ENCODE peak calls at places on chromosomes 12 and 14, in four cellular contexts. M is transverse colon, Q is Peyer's patch, E is sigmoid colon. B is an unnamed sample.

GRCh38 chr12:98369601-98370000 is 145.8 kb upstream of the TMPO start:
- DNase-seq in M (no peak), E (no peak), Q (no peak), B (no peak)

GRCh38 chr14:52110441-52111086 is 41.7 kb upstream of the NID2 start:
- DNase-seq in E (no peak), Q (no peak), M (no peak), B (no peak)

GRCh38 chr14:47929334-47929733 is 253.9 kb upstream of the MDGA2 start:
- DNase-seq in E (no peak), M (no peak), Q (no peak), B (no peak)

GRCh38 chr14:79356040-79356439 is 855.3 kb downstream of the DIO2 start:
- DNase-seq in E (no peak), Q (no peak), M (no peak), B (no peak)

GRCh38 chr12:19695244-19696098 is 256.2 kb downstream of the AEBP2 start:
- DNase-seq in M (no peak), Q (no peak), E (no peak), B (no peak)

GRCh38 chr14:26820578-26820977 is 222.7 kb upstream of the NOVA1 start:
- DNase-seq in Q (no peak), M (no peak), E (no peak), B (no peak)

GRCh38 chr12:124387510-124387855 is 92.6 kb downstream of the RFLNA start:
- DNase-seq in E (no peak), M (no peak), Q (no peak), B (peak; percentile 72)

GRCh38 chr14:65549429-65549828 is 136.9 kb downstream of the FUT8 start:
- DNase-seq in M (no peak), Q (no peak), E (no peak), B (no peak)

GRCh38 chr14:43706901-43707300 is 800.2 kb downstream of the FSCB start:
- DNase-seq in M (no peak), E (no peak), Q (no peak), B (no peak)

GRCh38 chr12:2092890-2093289 is 40.1 kb downstream of the CACNA1C start:
- DNase-seq in M (no peak), Q (no peak), E (no peak), B (no peak)

GRCh38 chr12:43893670-43894069 is 57.8 kb downstream of the TMEM117 start:
- DNase-seq in E (no peak), Q (no peak), M (no peak), B (no peak)

GRCh38 chr12:122203968-122204828 is 689 bp downstream of the B3GNT4 start:
- DNase-seq in M (no peak), Q (peak; percentile 49), E (no peak), B (no peak)

GRCh38 chr12:96981053-96981452 is 74.0 kb downstream of the NEDD1 start:
- DNase-seq in M (no peak), E (no peak), Q (no peak), B (no peak)

GRCh38 chr14:85528882-85529585 is 910 bp upstream of the FLRT2 start:
- DNase-seq in E (no peak), Q (no peak), M (no peak), B (no peak)

GRCh38 chr12:124369055-124369900 is 74.4 kb downstream of the RFLNA start:
- DNase-seq in E (peak; percentile 97), Q (peak; percentile 87), M (peak; percentile 86), B (peak; percentile 95)

GRCh38 chr14:49497267-49497666 is 88.9 kb downstream of the RPS29 start:
- DNase-seq in M (no peak), E (no peak), Q (no peak), B (no peak)

GRCh38 chr12:94725375-94726168 is 75.2 kb upstream of the TMCC3 start:
- DNase-seq in M (peak; percentile 23), E (no peak), Q (peak; percentile 58), B (no peak)

GRCh38 chr12:43131304-43131703 is 420.7 kb downstream of the ADAMTS20 start:
- DNase-seq in Q (no peak), E (no peak), M (no peak), B (no peak)

GRCh38 chr12:95147836-95148235 is 69.4 kb downstream of the FGD6 start:
- DNase-seq in E (no peak), M (no peak), Q (no peak), B (no peak)

GRCh38 chr14:92022036-92022435 is 17.8 kb downstream of the TRIP11 start:
- DNase-seq in M (no peak), Q (no peak), E (no peak), B (no peak)

GRCh38 chr12:76546889-76547288 is 12.7 kb downstream of the OSBPL8 start:
- DNase-seq in Q (no peak), M (no peak), E (no peak), B (no peak)

GRCh38 chr12:124655317-124656213 is 88.2 kb upstream of the NCOR2 start:
- DNase-seq in E (peak; percentile 91), M (peak; percentile 59), Q (peak; percentile 57), B (no peak)

GRCh38 chr12:101773560-101774206 is 34.4 kb upstream of the SYCP3 start:
- DNase-seq in E (peak; percentile 73), M (peak; percentile 69), Q (peak; percentile 81), B (no peak)

GRCh38 chr12:53973093-53974042 is at the start of gene HOXC11:
- DNase-seq in M (no peak), Q (no peak), E (no peak), B (no peak)

GRCh38 chr12:104482113-104482512 is 25.4 kb downstream of the CHST11 start:
- DNase-seq in E (no peak), M (no peak), Q (peak; percentile 68), B (no peak)

GRCh38 chr14:101124860-101125259 is 221.3 kb upstream of the RTL1 start:
- DNase-seq in M (no peak), E (peak; percentile 42), Q (peak; percentile 26), B (no peak)

GRCh38 chr12:94849411-94849976 is 154.0 kb downstream of the NDUFA12 start:
- DNase-seq in E (no peak), M (no peak), Q (no peak), B (no peak)

GRCh38 chr14:54766276-54767138 is 136.1 kb downstream of the GCH1 start:
- DNase-seq in M (no peak), E (peak; percentile 50), Q (no peak), B (no peak)

GRCh38 chr12:46124848-46125619 is 134.7 kb upstream of the SCAF11 start:
- DNase-seq in E (peak; percentile 75), M (peak; percentile 51), Q (peak; percentile 76), B (no peak)

GRCh38 chr12:104121001-104121400 is 17.0 kb downstream of the NFYB start:
- DNase-seq in E (no peak), M (no peak), Q (no peak), B (no peak)

GRCh38 chr14:95508377-95508776 is 8.1 kb downstream of the SYNE3 start:
- DNase-seq in E (no peak), Q (peak; percentile 34), M (no peak), B (no peak)
- H3K27ac ChIP-seq in E (no peak overlapping the region), Q (no peak overlapping the region), M (no peak overlapping the region), B (no peak overlapping the region)

DNA sequence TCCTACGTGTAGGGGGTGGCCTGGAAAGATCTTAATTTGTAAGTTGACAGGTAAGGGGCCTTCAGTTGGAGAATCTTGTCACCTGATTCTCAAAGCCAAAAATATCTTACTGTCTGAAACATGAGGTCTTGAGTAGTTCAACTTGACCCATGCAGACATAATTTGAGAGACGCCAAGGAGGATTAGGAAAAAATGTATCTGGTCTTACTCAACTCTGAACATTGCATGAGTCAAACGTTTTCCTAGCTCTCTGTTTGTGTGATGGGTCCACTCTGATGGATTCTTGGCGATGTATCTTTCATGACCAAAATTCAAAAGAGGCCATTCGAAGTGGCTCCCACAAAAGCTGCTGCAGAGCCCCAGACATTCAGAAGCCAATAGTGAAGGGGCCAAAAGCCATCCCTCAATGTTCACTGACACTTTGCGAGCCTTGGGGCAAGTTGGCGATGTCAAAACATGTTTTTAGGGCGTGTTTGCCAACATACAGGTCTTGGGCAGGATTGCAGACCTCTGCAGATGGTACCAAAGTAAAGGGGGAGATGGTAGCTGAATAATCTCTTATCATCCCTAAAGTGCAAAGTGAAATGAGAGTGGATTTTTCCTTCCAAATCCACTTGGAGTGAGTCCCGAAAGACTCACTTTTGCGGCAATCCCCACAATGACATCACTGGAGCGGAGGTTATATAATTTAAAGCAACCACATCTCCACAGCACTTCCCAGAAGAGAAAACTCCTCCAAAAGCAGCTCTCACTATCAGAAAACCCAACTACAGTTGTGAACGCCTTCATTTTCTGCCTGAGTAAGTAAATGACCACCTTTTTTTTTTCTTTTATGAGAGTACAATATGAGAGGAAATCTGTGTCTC is at the start of gene BDKRB1:
- DNase-seq in M (no peak), E (no peak), Q (no peak), B (no peak)
- H3K4me1 ChIP-seq in M (peaks cover 14% of the 10 kb centered on the region), E (no peaks in the 10 kb centered on the region), Q (peaks cover 4% of the 10 kb centered on the region), B (no peaks in the 10 kb centered on the region)

GRCh38 chr14:23034498-23035302 is at the start of gene PSMB5:
- DNase-seq in E (peak; percentile 96), M (peak; percentile 91), Q (peak; percentile 96), B (peak; percentile 93)
- TF ChIP-seq POLR2A in E (peak; percentile 36), M (peak; percentile 41), Q (peak; percentile 19), B (peak; percentile 43)

GRCh38 chr12:6323340-6323994 is 13.0 kb downstream of the PLEKHG6 start:
- DNase-seq in M (no peak), E (peak; percentile 89), Q (no peak), B (peak; percentile 64)
- H3K27ac ChIP-seq in M (peak overlapping the region; percentile 81), E (peak overlapping the region; percentile 97), Q (peak overlapping the region; percentile 63), B (peak overlapping the region; percentile 83)